ENCODE peak calls at places on chromosomes 13 and 19, in nine cellular contexts. F is heart right ventricle, Z is colonic mucosa, K is Caco-2, Y is endodermal cell, V is pancreas, J is kidney epithelial cell, X is ovary, S is fibroblast of the aortic adventitia. M is an unnamed sample.

GRCh38 chr19:49200238-49200862 is 42.8 kb downstream of the TRPM4 start:
- DNase-seq in F (no peak), Z (peak; percentile 63), K (peak; percentile 55), Y (peak; percentile 81), V (no peak), J (no peak), X (no peak), S (no peak), M (no peak)

GRCh38 chr19:31351212-31352193 is 2.3 kb upstream of the TSHZ3 start:
- DNase-seq in F (no peak), Z (no peak), K (no peak), Y (peak; percentile 73), V (peak; percentile 44), J (no peak), X (peak; percentile 68), S (peak; percentile 70), M (no peak)

GRCh38 chr19:48633148-48634035 is 3.8 kb downstream of the DBP start:
- DNase-seq in F (no peak), Z (peak; percentile 86), K (peak; percentile 98), Y (peak; percentile 56), V (no peak), J (no peak), X (no peak), S (no peak), M (no peak)

GRCh38 chr13:101545521-101545920 is 93.0 kb downstream of the ITGBL1 start:
- DNase-seq in F (no peak), Z (no peak), K (no peak), Y (no peak), V (no peak), J (no peak), X (no peak), S (peak; percentile 88), M (no peak)

GRCh38 chr13:21686761-21687391 is 16.0 kb downstream of the FGF9 start:
- DNase-seq in F (no peak), Z (no peak), K (no peak), Y (no peak), V (no peak), J (no peak), X (no peak), S (no peak), M (no peak)

GRCh38 chr13:26476111-26476743 is 81.3 kb upstream of the WASF3 start:
- DNase-seq in F (peak; percentile 35), Z (no peak), K (no peak), Y (peak; percentile 88), V (no peak), J (no peak), X (no peak), S (peak; percentile 70), M (no peak)

GRCh38 chr19:10699650-10700335 is 1.4 kb upstream of the QTRT1 start:
- DNase-seq in F (no peak), Z (peak; percentile 76), K (peak; percentile 57), Y (peak; percentile 84), V (no peak), J (no peak), X (no peak), S (peak; percentile 74), M (no peak)

GRCh38 chr13:113972451-113973217 is 1.2 kb downstream of the C13orf46 start:
- DNase-seq in F (no peak), Z (no peak), K (no peak), Y (no peak), V (no peak), J (no peak), X (no peak), S (no peak), M (no peak)

GRCh38 chr13:110157718-110158117 is 149.2 kb downstream of the COL4A1 start:
- DNase-seq in F (no peak), Z (no peak), K (no peak), Y (peak; percentile 26), V (no peak), J (no peak), X (no peak), S (no peak), M (peak; percentile 5)

GRCh38 chr19:13748169-13748884 is 16.0 kb upstream of the MRI1 start:
- DNase-seq in F (no peak), Z (peak; percentile 50), K (no peak), Y (peak; percentile 55), V (no peak), J (no peak), X (peak; percentile 26), S (peak; percentile 55), M (peak; percentile 63)

GRCh38 chr19:44684892-44685847 is 13.8 kb upstream of the CEACAM16 start:
- DNase-seq in F (peak; percentile 66), Z (no peak), K (no peak), Y (peak; percentile 78), V (no peak), J (peak; percentile 63), X (no peak), S (peak; percentile 94), M (peak; percentile 79)

GRCh38 chr13:27172495-27172842 is 858 bp upstream of the USP12 start:
- DNase-seq in F (peak; percentile 15), Z (no peak), K (no peak), Y (no peak), V (no peak), J (no peak), X (no peak), S (no peak), M (no peak)

GRCh38 chr13:75485286-75486062 is 3.5 kb upstream of the TBC1D4 start:
- DNase-seq in F (no peak), Z (no peak), K (no peak), Y (no peak), V (no peak), J (no peak), X (no peak), S (peak; percentile 43), M (no peak)

GRCh38 chr13:93859666-93860065 is 619.8 kb downstream of the DCT start:
- DNase-seq in F (no peak), Z (no peak), K (no peak), Y (no peak), V (no peak), J (no peak), X (no peak), S (no peak), M (no peak)

GRCh38 chr19:30959011-30959410 is 390.2 kb downstream of the TSHZ3 start:
- DNase-seq in F (no peak), Z (no peak), K (no peak), Y (no peak), V (no peak), J (no peak), X (no peak), S (no peak), M (no peak)

GRCh38 chr13:81551036-81551435 is 1210.1 kb upstream of the SPRY2 start:
- DNase-seq in F (no peak), Z (no peak), K (no peak), Y (no peak), V (no peak), J (no peak), X (no peak), S (no peak), M (no peak)

GRCh38 chr19:19475845-19476828 is 39.2 kb downstream of the TSSK6 start:
- DNase-seq in F (no peak), Z (no peak), K (no peak), Y (peak; percentile 81), V (no peak), J (no peak), X (no peak), S (peak; percentile 52), M (no peak)
- TF ChIP-seq CTCF in F (peak; percentile 39), Z (no peak), K (peak; percentile 56), Y (peak; percentile 78), V (peak; percentile 14), J (peak; percentile 29), X (no peak), S (peak; percentile 66), M (peak; percentile 49)

DNA sequence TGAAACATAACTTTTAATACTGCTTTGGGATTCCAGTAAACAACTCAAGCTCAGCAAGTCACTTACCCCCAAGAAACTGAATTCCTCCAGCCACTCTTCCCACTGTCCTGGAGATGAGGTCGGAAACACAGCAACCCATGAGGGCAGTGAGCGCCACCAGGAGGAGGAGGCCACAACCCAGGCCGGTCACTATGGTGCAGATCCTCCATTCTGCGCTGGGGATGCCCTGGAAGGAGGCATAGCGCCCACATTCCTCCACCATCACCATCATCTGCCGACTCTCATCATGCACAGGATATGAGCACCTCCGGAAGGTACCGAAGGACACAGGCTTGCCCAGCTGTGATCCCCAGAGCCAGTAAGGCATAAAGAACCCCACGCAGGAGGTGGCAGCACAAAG is 2.2 kb downstream of the LHFPL6 start:
- DNase-seq in F (peak; percentile 73), Z (no peak), K (no peak), Y (peak; percentile 86), V (no peak), J (no peak), X (no peak), S (peak; percentile 41), M (peak; percentile 66)
- TF ChIP-seq CTCF in F (peak; percentile 59), Z (no peak), K (no peak), Y (peak; percentile 71), V (no peak), J (no peak), X (no peak), S (peak; percentile 46), M (peak; percentile 37)

DNA sequence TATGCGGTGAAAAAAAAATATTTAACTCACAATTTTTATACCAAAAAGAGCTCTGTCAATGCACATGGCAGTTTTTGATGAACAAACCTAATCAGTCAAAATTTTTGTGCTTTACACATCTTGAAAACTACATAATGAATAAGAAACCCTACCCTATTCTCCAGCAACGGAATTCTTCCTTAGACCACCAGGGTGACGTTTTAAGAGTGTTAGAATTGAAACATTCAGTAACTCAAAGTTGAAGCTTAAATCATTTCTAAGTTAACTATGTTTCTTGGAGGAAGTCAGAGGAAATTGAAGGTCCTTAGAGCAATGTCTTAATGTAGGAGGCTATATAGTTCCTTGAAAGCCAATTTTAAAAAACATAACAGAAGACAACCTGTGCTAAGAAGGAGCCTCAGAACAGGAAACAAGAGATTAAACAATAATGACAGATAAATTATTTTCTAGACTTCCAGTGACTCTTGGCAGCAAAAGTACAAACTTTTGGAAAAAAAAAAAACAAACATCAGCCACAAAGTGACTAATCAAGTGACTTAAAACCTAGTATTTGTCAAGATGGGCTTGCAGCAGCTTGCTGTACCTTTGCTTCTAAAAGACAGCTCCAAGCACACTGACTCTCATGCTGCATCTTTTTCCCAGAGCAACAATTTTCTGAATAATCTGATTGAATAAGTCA is 6.2 kb downstream of the SPRY2 start:
- DNase-seq in F (no peak), Z (no peak), K (no peak), Y (no peak), V (no peak), J (no peak), X (no peak), S (peak; percentile 54), M (no peak)
- TF ChIP-seq CTCF in F (no peak), Z (no peak), K (no peak), Y (peak; percentile 48), V (no peak), J (no peak), X (no peak), S (peak; percentile 19), M (no peak)

DNA sequence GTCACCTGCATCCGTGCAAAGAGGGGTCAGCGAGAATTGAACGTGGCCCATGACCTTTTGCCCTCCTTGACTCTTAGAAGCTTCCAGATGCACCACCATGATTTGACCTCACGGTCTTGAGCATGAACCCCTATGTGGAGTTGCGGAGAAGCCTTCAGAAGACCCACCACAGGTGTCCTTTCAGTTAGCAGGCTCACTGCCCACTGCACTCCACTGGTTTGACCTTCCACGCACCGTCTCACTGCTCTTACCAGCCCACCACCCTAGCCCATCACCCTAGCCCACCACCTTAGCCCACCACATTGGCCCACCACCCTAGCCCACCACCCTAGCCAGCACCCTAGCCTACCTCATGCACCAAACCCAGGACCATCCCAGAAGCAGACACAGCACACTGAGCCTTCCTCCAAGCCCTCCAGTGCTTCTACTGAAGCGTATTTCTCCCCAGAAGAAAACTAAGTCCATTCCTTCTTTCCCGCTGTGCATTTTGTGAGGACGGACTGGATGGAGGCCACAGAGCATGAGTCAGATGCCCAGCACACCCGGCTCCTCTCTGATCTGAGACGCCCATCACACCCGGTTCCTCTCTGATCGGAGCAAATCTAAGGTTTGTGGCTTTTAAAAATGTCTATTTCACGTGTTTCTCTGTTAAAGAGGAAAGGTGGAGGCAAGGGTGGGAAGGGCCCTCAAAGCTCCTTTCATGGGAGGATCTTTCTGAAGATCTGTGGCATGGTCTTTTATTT is 45.8 kb downstream of the SOX1 start:
- DNase-seq in F (no peak), Z (peak; percentile 57), K (no peak), Y (peak; percentile 11), V (no peak), J (no peak), X (no peak), S (no peak), M (no peak)
- TF ChIP-seq CTCF in F (no peak), Z (no peak), K (no peak), Y (no peak), V (no peak), J (no peak), X (no peak), S (no peak), M (no peak)